ENCODE peak calls at places on chromosomes 6 and 20, in five cellular contexts. P is aorta, W is NCI-H510A, L is neural crest cell, U is ELF-1. K is an unnamed sample.

GRCh38 chr6:18016133-18016532 is 28.7 kb upstream of the KIF13A start:
- DNase-seq in P (no peak), W (no peak), L (no peak), U (no peak), K (no peak)

GRCh38 chr20:32848846-32849245 is 9.9 kb upstream of the EFCAB8 start:
- DNase-seq in P (no peak), W (no peak), L (no peak), U (no peak), K (no peak)

GRCh38 chr6:133553652-133554051 is 312.5 kb downstream of the EYA4 start:
- DNase-seq in P (no peak), W (no peak), L (peak), U (peak), K (no peak)

GRCh38 chr20:16078172-16078898 is 494.9 kb downstream of the KIF16B start:
- DNase-seq in P (no peak), W (no peak), L (no peak), U (no peak), K (no peak)

GRCh38 chr20:62950741-62951140 is 1.8 kb upstream of the SLC17A9 start:
- DNase-seq in P (no peak), W (no peak), L (no peak), U (no peak), K (no peak)

GRCh38 chr6:133568970-133569889 is 319.7 kb upstream of the TCF21 start:
- DNase-seq in P (no peak), W (no peak), L (no peak), U (peak), K (no peak)

GRCh38 chr6:135411339-135411738 is 86.2 kb downstream of the AHI1 start:
- DNase-seq in P (no peak), W (no peak), L (no peak), U (no peak), K (no peak)

GRCh38 chr6:46704562-46704961 is 16.9 kb downstream of the TDRD6 start:
- DNase-seq in P (no peak), W (no peak), L (no peak), U (no peak), K (no peak)

GRCh38 chr6:143691155-143691554 is 13.4 kb downstream of the PHACTR2 start:
- DNase-seq in P (no peak), W (no peak), L (no peak), U (no peak), K (no peak)

GRCh38 chr6:5471044-5471443 is 209.7 kb downstream of the FARS2 start:
- DNase-seq in P (no peak), W (peak), L (peak), U (peak), K (no peak)

GRCh38 chr6:11770546-11771466 is 7.8 kb downstream of the ADTRP start:
- DNase-seq in P (peak), W (no peak), L (no peak), U (peak), K (no peak)

GRCh38 chr6:9405369-9405768 is 970.0 kb upstream of the SLC35B3 start:
- DNase-seq in P (no peak), W (no peak), L (no peak), U (no peak), K (no peak)

GRCh38 chr20:49347156-49347555 is 69.3 kb upstream of the ZNFX1 start:
- DNase-seq in P (no peak), W (no peak), L (no peak), U (peak), K (no peak)

GRCh38 chr20:54633374-54633773 is 158.0 kb downstream of the DOK5 start:
- DNase-seq in P (no peak), W (no peak), L (no peak), U (no peak), K (no peak)

GRCh38 chr6:107153061-107153460 is 37.7 kb upstream of the BEND3 start:
- DNase-seq in P (no peak), W (no peak), L (no peak), U (no peak), K (no peak)

GRCh38 chr6:42441661-42442081 is 10.1 kb downstream of the TRERF1 start:
- DNase-seq in P (no peak), W (no peak), L (no peak), U (peak), K (no peak)

GRCh38 chr20:49482621-49483017 is at the start of gene KCNB1:
- DNase-seq in P (peak), W (no peak), L (peak), U (peak), K (peak)

GRCh38 chr6:2875840-2876207 is 27.3 kb downstream of the SERPINB9 start:
- DNase-seq in P (peak), W (no peak), L (no peak), U (no peak), K (no peak)

GRCh38 chr6:28808383-28808782 is 115.4 kb downstream of the TRIM27 start:
- DNase-seq in P (no peak), W (no peak), L (no peak), U (peak), K (no peak)

GRCh38 chr6:168895102-168895812 is 358.4 kb downstream of the THBS2 start:
- DNase-seq in P (peak), W (peak), L (peak), U (peak), K (peak)

GRCh38 chr6:109255946-109256628 is 126.2 kb downstream of the CD164 start:
- DNase-seq in P (no peak), W (no peak), L (no peak), U (no peak), K (no peak)

GRCh38 chr6:16805190-16805860 is 44.1 kb upstream of the ATXN1 start:
- DNase-seq in P (no peak), W (no peak), L (no peak), U (peak), K (no peak)

GRCh38 chr6:95841560-95841959 is 174.2 kb upstream of the FUT9 start:
- DNase-seq in P (no peak), W (no peak), L (no peak), U (no peak), K (no peak)

GRCh38 chr6:132907231-132907630 is 92.9 kb downstream of the RPS12 start:
- DNase-seq in P (no peak), W (no peak), L (no peak), U (no peak), K (no peak)

GRCh38 chr20:37417146-37417856 is 71.4 kb downstream of the SRC start:
- DNase-seq in P (no peak), W (no peak), L (no peak), U (no peak), K (no peak)

GRCh38 chr20:41047975-41048305 is 19.3 kb downstream of the TOP1 start:
- DNase-seq in P (no peak), W (no peak), L (no peak), U (no peak), K (no peak)

GRCh38 chr6:5471637-5472430 is 210.5 kb downstream of the FARS2 start:
- DNase-seq in P (no peak), W (no peak), L (peak), U (peak), K (peak)

GRCh38 chr6:160137989-160138835 is 16.6 kb downstream of the SLC22A1 start:
- DNase-seq in P (no peak), W (no peak), L (peak), U (peak), K (no peak)

GRCh38 chr6:109767961-109768360 is 76.9 kb downstream of the FIG4 start:
- DNase-seq in P (peak), W (no peak), L (no peak), U (no peak), K (no peak)

GRCh38 chr6:112180095-112180820 is 74.1 kb downstream of the LAMA4 start:
- DNase-seq in P (no peak), W (peak), L (peak), U (no peak), K (peak)

GRCh38 chr20:52242237-52243230 is 51.0 kb upstream of the ZFP64 start:
- DNase-seq in P (no peak), W (no peak), L (no peak), U (no peak), K (no peak)

GRCh38 chr20:44709380-44709779 is 5.8 kb upstream of the CCN5 start:
- DNase-seq in P (no peak), W (no peak), L (no peak), U (no peak), K (no peak)

GRCh38 chr6:13319891-13320564 is 8.3 kb downstream of the TBC1D7 start:
- DNase-seq in P (no peak), W (no peak), L (no peak), U (no peak), K (no peak)

GRCh38 chr6:3549314-3549940 is 92.6 kb upstream of the SLC22A23 start:
- DNase-seq in P (no peak), W (no peak), L (no peak), U (no peak), K (no peak)

GRCh38 chr20:32672315-32672981 is 1.3 kb downstream of the C20orf203 start:
- DNase-seq in P (no peak), W (no peak), L (no peak), U (no peak), K (no peak)

GRCh38 chr6:107690864-107691661 is 133.1 kb downstream of the SCML4 start:
- DNase-seq in P (no peak), W (no peak), L (no peak), U (peak), K (no peak)